ENCODE peak calls at places on chromosomes 7 and 10, in seven cellular contexts. L is thoracic aorta, P is DND-41, Y is fibroblast of lung, F is WERI-Rb-1, Q is tibial nerve, X is PC-9. R is an unnamed sample.

GRCh38 chr10:7797582-7797981 is 9.6 kb downstream of the ATP5F1C start:
- DNase-seq in L (no peak), P (no peak), Y (peak; percentile 89), F (no peak), Q (no peak), X (peak; percentile 66), R (peak; percentile 73)

GRCh38 chr10:91567815-91568214 is 65.1 kb downstream of the PPP1R3C start:
- DNase-seq in L (no peak), P (no peak), Y (no peak), F (no peak), Q (no peak), X (no peak), R (no peak)

GRCh38 chr10:79452174-79452611 is 6.8 kb upstream of the ZCCHC24 start:
- DNase-seq in L (no peak), P (no peak), Y (peak; percentile 48), F (no peak), Q (no peak), X (no peak), R (no peak)

GRCh38 chr10:26269754-26270153 is 53.2 kb downstream of the GAD2 start:
- DNase-seq in L (no peak), P (no peak), Y (no peak), F (peak; percentile 9), Q (no peak), X (no peak), R (peak; percentile 14)

GRCh38 chr7:100166966-100167911 is 1.2 kb downstream of the GAL3ST4 start:
- DNase-seq in L (no peak), P (no peak), Y (no peak), F (no peak), Q (no peak), X (no peak), R (no peak)

GRCh38 chr7:29457565-29457971 is 106.1 kb upstream of the PRR15 start:
- DNase-seq in L (no peak), P (no peak), Y (peak; percentile 45), F (no peak), Q (no peak), X (no peak), R (peak; percentile 50)

GRCh38 chr10:129808092-129808983 is 155.7 kb downstream of the EBF3 start:
- DNase-seq in L (no peak), P (no peak), Y (no peak), F (no peak), Q (no peak), X (no peak), R (no peak)

GRCh38 chr10:3255086-3255485 is 82.5 kb upstream of the PITRM1 start:
- DNase-seq in L (no peak), P (no peak), Y (no peak), F (no peak), Q (no peak), X (no peak), R (no peak)

GRCh38 chr7:15829689-15830088 is 143.2 kb upstream of the MEOX2 start:
- DNase-seq in L (no peak), P (no peak), Y (peak; percentile 63), F (no peak), Q (peak; percentile 62), X (no peak), R (no peak)

GRCh38 chr10:104336829-104337526 is 1.3 kb downstream of the ITPRIP start:
- DNase-seq in L (no peak), P (no peak), Y (peak; percentile 72), F (no peak), Q (no peak), X (no peak), R (peak; percentile 85)

GRCh38 chr10:82358486-82359097 is 483.6 kb downstream of the NRG3 start:
- DNase-seq in L (no peak), P (no peak), Y (peak; percentile 48), F (no peak), Q (no peak), X (no peak), R (no peak)

GRCh38 chr7:137703291-137704010 is 143.3 kb downstream of the DGKI start:
- DNase-seq in L (no peak), P (no peak), Y (no peak), F (no peak), Q (no peak), X (no peak), R (no peak)

GRCh38 chr10:32054087-32054486 is 2.1 kb downstream of the KIF5B start:
- DNase-seq in L (no peak), P (no peak), Y (peak; percentile 78), F (no peak), Q (peak; percentile 13), X (no peak), R (peak; percentile 43)

GRCh38 chr7:120583835-120584586 is 273.9 kb downstream of the TSPAN12 start:
- DNase-seq in L (no peak), P (no peak), Y (peak; percentile 26), F (no peak), Q (no peak), X (peak; percentile 69), R (no peak)

GRCh38 chr7:102933763-102934162 is 21.0 kb downstream of the LRRC17 start:
- DNase-seq in L (peak; percentile 36), P (no peak), Y (peak; percentile 98), F (no peak), Q (no peak), X (no peak), R (peak; percentile 95)

GRCh38 chr7:102938679-102939078 is 25.9 kb downstream of the LRRC17 start:
- DNase-seq in L (no peak), P (no peak), Y (no peak), F (no peak), Q (no peak), X (no peak), R (no peak)

GRCh38 chr7:102934670-102935069 is 21.9 kb downstream of the LRRC17 start:
- DNase-seq in L (no peak), P (no peak), Y (no peak), F (no peak), Q (no peak), X (no peak), R (no peak)

GRCh38 chr7:102934267-102934666 is 21.5 kb downstream of the LRRC17 start:
- DNase-seq in L (no peak), P (no peak), Y (no peak), F (no peak), Q (no peak), X (no peak), R (no peak)

DNA sequence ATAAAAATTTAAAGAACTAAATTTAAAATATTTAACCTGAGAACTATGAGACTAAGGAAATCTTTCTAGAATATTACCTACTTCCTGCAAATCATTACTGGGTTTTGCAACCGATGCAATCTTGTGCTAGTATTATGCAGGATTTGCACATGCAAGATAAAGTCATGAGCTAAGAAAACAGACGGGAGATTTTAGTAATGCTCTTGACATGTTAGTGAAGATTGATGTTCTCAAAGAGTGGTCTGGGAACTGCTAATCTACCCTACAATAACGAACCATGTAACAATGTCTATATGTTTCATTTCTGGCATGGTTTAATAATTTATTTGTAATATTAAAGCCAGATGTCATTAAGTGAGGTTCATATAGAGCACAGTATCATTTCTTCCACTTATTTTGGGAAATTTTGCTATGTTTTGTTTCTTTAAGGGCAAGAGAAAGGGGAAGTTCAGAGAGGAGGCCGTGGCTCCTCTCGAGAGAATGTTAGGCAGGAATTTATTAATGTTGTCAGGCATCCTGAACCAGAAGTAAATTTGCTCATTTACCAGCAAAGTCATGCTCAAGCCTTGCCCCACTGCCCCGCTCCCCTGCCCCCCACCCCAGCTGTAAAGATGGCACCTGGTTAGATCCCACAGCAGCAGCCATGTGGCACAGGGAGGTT is 22.8 kb downstream of the LRRC17 start:
- DNase-seq in L (no peak), P (no peak), Y (peak; percentile 61), F (no peak), Q (no peak), X (no peak), R (no peak)
- TF ChIP-seq CTCF in L (no peak), P (no peak), Y (no peak), F (no peak), Q (no peak), X (no peak), R (no peak)

DNA sequence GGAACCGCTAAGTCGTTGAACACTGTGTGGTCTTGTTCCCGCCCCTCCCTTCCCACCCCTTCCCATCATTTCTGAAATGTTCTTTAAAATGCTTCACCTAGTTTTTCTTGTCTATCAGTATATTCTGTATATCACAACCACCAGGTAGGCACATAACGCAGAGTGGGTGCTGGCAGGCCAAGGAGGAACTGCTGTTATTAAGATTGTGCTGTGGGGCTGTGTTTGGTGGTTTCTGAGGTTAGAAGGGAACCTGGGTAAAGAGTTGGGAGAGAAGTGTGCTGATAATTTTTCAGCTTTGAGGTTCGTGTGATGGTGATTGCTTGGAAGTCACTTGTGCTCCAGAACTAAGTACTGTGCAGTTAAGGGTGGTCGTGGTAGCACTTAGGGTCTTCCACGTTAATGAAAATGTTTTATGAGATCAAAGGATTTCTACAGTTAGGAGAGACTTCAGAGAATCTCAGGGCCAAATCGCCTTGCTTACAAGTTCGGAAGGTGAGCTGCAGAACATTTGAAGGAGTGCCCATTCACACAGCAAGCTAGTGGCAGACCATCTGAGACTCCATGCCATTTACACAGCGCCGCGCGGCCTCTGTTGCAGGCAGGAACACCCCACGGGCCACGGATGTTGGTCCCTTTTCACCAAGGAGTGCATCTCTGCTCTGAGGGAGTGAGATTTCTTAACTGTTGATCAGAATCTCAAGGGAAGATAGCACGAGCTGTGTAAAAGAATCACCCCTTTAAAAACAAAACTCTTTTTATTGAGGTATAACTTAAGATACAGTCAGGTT is 1.6 kb downstream of the UBE3C start:
- DNase-seq in L (no peak), P (peak; percentile 59), Y (no peak), F (no peak), Q (no peak), X (no peak), R (no peak)
- H3K4me3 ChIP-seq in L (peak overlapping the region; percentile 73), P (peak overlapping the region; percentile 66), Y (peak overlapping the region; percentile 83), F (peak overlapping the region; percentile 84), Q (peak overlapping the region; percentile 95), X (peak overlapping the region; percentile 76), R (peak overlapping the region; percentile 57)

GRCh38 chr7:44965937-44966730 is 12.7 kb downstream of the MYO1G start:
- DNase-seq in L (no peak), P (no peak), Y (no peak), F (no peak), Q (no peak), X (no peak), R (no peak)

GRCh38 chr7:44969049-44969700 is 9.6 kb downstream of the MYO1G start:
- DNase-seq in L (no peak), P (no peak), Y (no peak), F (no peak), Q (no peak), X (no peak), R (no peak)

GRCh38 chr7:44966731-44967538 is 11.9 kb downstream of the MYO1G start:
- DNase-seq in L (no peak), P (no peak), Y (no peak), F (no peak), Q (no peak), X (peak; percentile 37), R (no peak)

GRCh38 chr7:44969701-44970494 is 8.9 kb downstream of the MYO1G start:
- DNase-seq in L (no peak), P (no peak), Y (no peak), F (peak; percentile 37), Q (no peak), X (peak; percentile 62), R (no peak)

GRCh38 chr7:44967571-44968446 is 11.0 kb downstream of the MYO1G start:
- DNase-seq in L (no peak), P (no peak), Y (peak; percentile 32), F (peak; percentile 32), Q (no peak), X (no peak), R (no peak)
- TF ChIP-seq CTCF in L (no peak), P (no peak), Y (no peak), F (peak; percentile 34), Q (no peak), X (no peak), R (peak; percentile 38)

DNA sequence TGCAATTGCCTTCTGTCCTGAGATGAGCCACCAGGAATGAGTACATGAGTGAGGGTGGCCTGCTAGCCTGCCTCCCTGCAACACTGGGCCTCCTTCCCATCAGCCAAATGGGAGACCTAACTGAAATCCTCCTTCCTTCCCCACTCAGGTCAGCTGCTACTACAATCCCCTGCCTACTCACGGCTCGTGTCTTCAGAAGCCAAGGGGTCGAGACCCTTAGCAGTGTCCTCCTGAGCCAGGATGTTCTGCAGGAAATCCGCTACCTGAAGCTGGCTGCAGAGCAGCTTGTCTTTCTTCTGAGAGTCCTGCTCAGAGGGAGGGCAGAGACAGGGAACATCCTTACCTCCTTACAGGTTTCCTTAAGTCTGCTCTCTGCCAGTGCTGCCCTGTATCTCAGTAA is 1.2 kb downstream of the ZWINT start:
- DNase-seq in L (no peak), P (no peak), Y (no peak), F (no peak), Q (no peak), X (no peak), R (no peak)
- H3K4me3 ChIP-seq in L (no peak overlapping the region), P (peak overlapping the region; percentile 62), Y (peak overlapping the region; percentile 80), F (peak overlapping the region; percentile 95), Q (no peak overlapping the region), X (peak overlapping the region; percentile 74), R (peak overlapping the region; percentile 78)

R was measured in AG09309.